ENCODE peak calls at places on chromosome 21, in four cellular contexts. G, C, K and Y are unnamed samples. For H3K36me3, the result is how much of the 10 kb centered on the place peaks cover.

GRCh38 chr21:21860888-21861287 is 862.7 kb downstream of the NCAM2 start:
- DNase-seq in K (no peak), G (no peak), C (no peak), Y (peak)

GRCh38 chr21:33703750-33704606 is 61.7 kb downstream of the ITSN1 start:
- DNase-seq in C (no peak), G (peak), K (no peak), Y (no peak)

GRCh38 chr21:27570306-27570868 is 603.5 kb upstream of the ADAMTS5 start:
- DNase-seq in C (no peak), K (peak), G (no peak), Y (peak)

GRCh38 chr21:33948096-33948950 is 32.7 kb upstream of the ATP5PO start:
- DNase-seq in K (peak), C (peak), G (no peak), Y (no peak)

GRCh38 chr21:26077523-26077922 is 93.0 kb downstream of the APP start:
- DNase-seq in C (no peak), K (no peak), G (no peak), Y (no peak)

GRCh38 chr21:41304068-41304720 is 12.4 kb upstream of the FAM3B start:
- DNase-seq in C (no peak), K (no peak), G (no peak), Y (no peak)

GRCh38 chr21:20353351-20353750 is 644.9 kb upstream of the NCAM2 start:
- DNase-seq in C (no peak), G (no peak), K (no peak), Y (peak)

GRCh38 chr21:16084776-16085364 is 355.1 kb downstream of the USP25 start:
- DNase-seq in G (no peak), C (no peak), K (peak), Y (peak)

GRCh38 chr21:36437745-36438128 is 42.2 kb downstream of the CLDN14 start:
- DNase-seq in K (no peak), G (no peak), C (no peak), Y (peak)

GRCh38 chr21:36179145-36179544 is 22.5 kb downstream of the DOP1B start:
- DNase-seq in C (no peak), K (no peak), G (no peak), Y (no peak)

GRCh38 chr21:41086551-41086950 is 81.4 kb upstream of the BACE2 start:
- DNase-seq in K (no peak), C (no peak), G (no peak), Y (no peak)

DNA sequence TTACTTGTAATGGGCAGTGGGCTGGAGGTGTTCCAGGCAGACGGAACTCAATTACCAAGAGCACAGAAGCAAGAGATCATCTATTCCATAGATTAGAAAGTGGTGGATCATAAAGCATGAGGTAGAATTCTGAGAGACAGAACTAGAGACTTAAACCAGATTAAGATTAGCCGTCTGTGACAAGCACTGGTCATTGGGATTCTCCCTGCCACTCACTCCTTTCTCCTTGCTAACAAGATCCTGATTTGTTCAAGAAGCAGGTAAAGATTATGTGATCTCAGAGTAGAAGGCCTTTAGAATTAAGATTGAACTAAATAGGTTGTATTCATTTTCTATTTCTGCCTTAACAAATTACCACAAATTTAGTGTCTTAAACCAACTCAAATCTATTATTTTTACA is 1.5 kb upstream of the HSPA13 start:
- DNase-seq in G (no peak), K (no peak), C (no peak), Y (no peak)
- H3K4me3 ChIP-seq in G (no peak), K (peak), C (no peak), Y (no peak)

GRCh38 chr21:46196733-46197132 is 12.5 kb upstream of the SPATC1L start:
- DNase-seq in K (no peak), C (peak), G (no peak), Y (no peak)
- H3K36me3 ChIP-seq in K (half or more), C (under half), G (under half), Y (under half)

DNA sequence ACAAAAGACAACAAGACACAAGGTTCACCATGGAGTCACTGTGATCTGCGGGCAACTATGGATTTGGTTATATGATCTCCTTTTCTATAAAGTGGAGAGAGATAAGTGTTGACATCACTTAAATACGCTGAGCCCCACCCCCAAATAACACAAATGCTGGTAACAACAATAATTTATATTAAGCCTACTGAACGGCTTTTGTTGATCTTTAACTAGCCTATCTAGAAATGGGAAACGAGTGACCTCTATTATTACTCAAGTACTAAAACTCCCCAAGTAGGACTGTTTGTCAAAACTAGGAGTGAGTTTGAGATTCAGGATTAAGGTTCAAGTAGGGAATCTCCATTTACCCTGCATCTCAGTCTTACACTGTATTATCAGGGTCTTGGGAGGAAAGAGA is 52.2 kb downstream of the MAP3K7CL start:
- DNase-seq in G (no peak), K (no peak), C (no peak), Y (peak)
- H3K4me3 ChIP-seq in G (peak), K (peak), C (no peak), Y (no peak)

DNA sequence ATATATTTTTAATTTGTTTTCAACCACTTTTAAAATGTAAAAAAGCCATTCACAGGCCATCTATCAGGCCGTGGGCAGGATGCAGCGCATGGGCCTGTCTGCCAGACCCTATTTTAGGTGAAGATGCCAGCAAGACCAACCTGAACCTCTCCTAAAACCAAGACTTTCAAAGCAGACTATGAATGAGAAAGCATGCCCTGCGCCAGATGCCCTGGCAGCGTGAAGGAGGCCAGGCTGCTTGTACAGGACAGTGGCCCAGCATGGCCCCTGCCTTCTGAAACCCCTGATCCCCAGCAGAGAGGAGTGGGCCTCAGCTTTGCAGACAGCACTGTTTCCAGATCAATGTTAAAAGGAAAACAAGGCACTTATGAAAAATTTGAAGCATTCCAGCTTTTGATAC is 31.6 kb downstream of the WDR4 start:
- DNase-seq in K (no peak), C (peak), G (no peak), Y (no peak)
- H3K36me3 ChIP-seq in K (half or more), C (under half), G (under half), Y (under half)

DNA sequence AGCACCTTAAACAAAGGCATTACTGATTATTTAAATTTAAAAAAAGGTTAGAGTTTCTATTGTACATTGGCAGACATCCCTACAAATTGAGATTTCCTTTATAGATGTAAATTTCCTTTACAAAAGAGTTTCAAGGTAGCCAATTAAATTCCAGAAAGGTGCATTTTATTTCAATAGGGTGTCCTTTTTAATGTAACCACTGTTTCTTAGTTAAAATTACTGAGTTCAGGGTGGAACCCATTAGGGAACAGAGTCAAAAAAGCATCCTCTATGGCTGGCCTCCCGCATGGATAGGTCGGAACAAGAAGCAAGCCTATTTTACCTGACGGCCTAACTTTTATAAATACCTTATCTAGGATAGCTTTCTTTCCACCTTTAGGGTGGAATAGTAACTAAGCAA is 24.4 kb downstream of the TCP10L start:
- DNase-seq in G (no peak), C (no peak), K (no peak), Y (no peak)
- H3K4me3 ChIP-seq in G (no peak), C (no peak), K (no peak), Y (no peak)

GRCh38 chr21:32328595-32328994 is 29.9 kb downstream of the MRAP start:
- DNase-seq in G (no peak), K (no peak), C (no peak), Y (no peak)

GRCh38 chr21:32329776-32330175 is 31.1 kb downstream of the MRAP start:
- DNase-seq in C (no peak), K (no peak), G (no peak), Y (peak)

GRCh38 chr21:32331444-32332305 is 33.0 kb downstream of the MRAP start:
- DNase-seq in G (no peak), K (no peak), C (no peak), Y (no peak)

GRCh38 chr21:32330784-32331311 is 32.2 kb downstream of the MRAP start:
- DNase-seq in G (no peak), C (no peak), K (no peak), Y (no peak)

DNA sequence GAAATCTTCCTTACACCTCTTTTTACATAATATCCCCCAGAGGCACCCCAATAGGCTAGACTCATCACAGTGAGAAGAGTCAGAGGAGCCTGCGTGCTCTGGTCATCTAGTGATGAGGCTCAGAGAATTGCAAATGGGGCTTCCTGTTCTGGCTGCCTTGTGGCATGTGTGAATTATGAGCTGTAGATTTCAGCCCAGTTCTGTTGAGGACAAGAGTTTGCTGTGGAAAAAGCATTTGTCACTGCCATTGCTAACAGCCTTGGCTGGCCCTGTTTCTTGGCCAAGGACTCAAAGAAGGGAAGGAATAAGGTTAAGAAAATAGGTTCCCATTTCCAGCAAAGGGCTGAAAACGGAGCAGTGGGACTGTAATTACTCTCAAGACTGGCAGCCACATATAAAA is 30.7 kb downstream of the MRAP start:
- DNase-seq in K (no peak), C (no peak), G (no peak), Y (no peak)
- H3K36me3 ChIP-seq in K (half or more), C (under half), G (under half), Y (under half)

GRCh38 chr21:45409466-45410150 is 4.6 kb downstream of the COL18A1 start:
- DNase-seq in K (peak), G (peak), C (peak), Y (peak)
- H3K4me3 ChIP-seq in K (no peak), G (peak), C (no peak), Y (no peak)

GRCh38 chr21:43321611-43322010 is 105.3 kb downstream of the SIK1 start:
- DNase-seq in G (no peak), C (no peak), K (no peak), Y (no peak)

GRCh38 chr21:43322311-43322710 is 104.6 kb downstream of the SIK1 start:
- DNase-seq in C (no peak), G (no peak), K (no peak), Y (no peak)

GRCh38 chr21:43321111-43321510 is 105.8 kb downstream of the SIK1 start:
- DNase-seq in C (no peak), G (no peak), K (no peak), Y (no peak)

GRCh38 chr21:43323244-43324005 is 103.5 kb downstream of the SIK1 start:
- DNase-seq in C (no peak), G (peak), K (peak), Y (no peak)

GRCh38 chr21:43322805-43323204 is 104.1 kb downstream of the SIK1 start:
- DNase-seq in K (no peak), G (no peak), C (no peak), Y (no peak)
- H3K36me3 ChIP-seq in K (under half), G (under half), C (under half), Y (under half)

DNA sequence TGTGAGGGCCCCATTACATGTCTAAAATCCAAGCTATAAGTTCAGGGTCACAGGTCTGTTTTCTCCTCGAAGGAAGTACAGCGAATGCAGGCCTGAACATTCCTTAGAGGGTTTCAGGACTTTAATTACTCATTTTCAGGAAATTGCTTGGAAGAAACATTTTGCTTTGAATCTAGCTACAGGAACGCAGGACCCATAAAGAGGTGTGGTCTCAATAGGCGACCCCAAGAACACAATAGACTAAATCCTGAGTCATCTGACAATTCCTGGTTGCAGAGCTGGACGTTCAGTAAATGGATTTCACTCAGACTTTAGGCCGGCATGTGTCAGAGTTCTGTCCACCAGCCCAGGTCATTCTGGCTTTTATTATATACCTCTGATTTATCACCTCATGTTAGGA is 1.0 kb upstream of the ERG start:
- DNase-seq in C (no peak), K (no peak), G (no peak), Y (no peak)
- H3K4me3 ChIP-seq in C (no peak), K (no peak), G (no peak), Y (no peak)